ENCODE peak calls at places on chromosomes 12 and 14, in eight cellular contexts. P, A, N, Q, L, V, W and R are unnamed samples.

GRCh38 chr14:55938249-55938791 is 179.9 kb upstream of the PELI2 start:
- DNase-seq in P (no peak), A (no peak), N (no peak), Q (no peak), L (peak; percentile 82), V (no peak), W (no peak), R (no peak)

GRCh38 chr14:45757655-45758054 is 504.7 kb upstream of the MIS18BP1 start:
- DNase-seq in P (no peak), A (no peak), N (no peak), Q (no peak), L (no peak), V (no peak), W (no peak), R (no peak)

GRCh38 chr12:121992059-121992879 is 29.4 kb upstream of the BCL7A start:
- DNase-seq in P (peak; percentile 5), A (peak; percentile 67), N (no peak), Q (no peak), L (no peak), V (no peak), W (peak; percentile 91), R (no peak)

GRCh38 chr12:2332266-2332665 is 279.5 kb downstream of the CACNA1C start:
- DNase-seq in P (no peak), A (no peak), N (no peak), Q (no peak), L (no peak), V (no peak), W (no peak), R (no peak)

GRCh38 chr14:90538716-90539495 is 142.1 kb downstream of the CALM1 start:
- DNase-seq in P (no peak), A (peak; percentile 44), N (no peak), Q (no peak), L (no peak), V (no peak), W (no peak), R (no peak)

GRCh38 chr12:95790025-95790911 is at the start of gene NTN4:
- DNase-seq in P (no peak), A (peak; percentile 65), N (peak; percentile 16), Q (peak; percentile 78), L (peak; percentile 65), V (no peak), W (peak; percentile 65), R (peak; percentile 18)

GRCh38 chr14:51828017-51828797 is 32.2 kb upstream of the GNG2 start:
- DNase-seq in P (no peak), A (peak; percentile 51), N (peak; percentile 25), Q (no peak), L (no peak), V (no peak), W (peak; percentile 31), R (peak; percentile 47)

GRCh38 chr14:55160989-55161388 is 30.4 kb downstream of the DLGAP5 start:
- DNase-seq in P (peak; percentile 52), A (no peak), N (no peak), Q (no peak), L (no peak), V (no peak), W (peak; percentile 33), R (no peak)

GRCh38 chr12:24931666-24932405 is 17.1 kb downstream of the BCAT1 start:
- DNase-seq in P (no peak), A (no peak), N (no peak), Q (no peak), L (no peak), V (no peak), W (no peak), R (no peak)

GRCh38 chr12:39638840-39639239 is 19.2 kb upstream of the ABCD2 start:
- DNase-seq in P (no peak), A (no peak), N (no peak), Q (no peak), L (no peak), V (no peak), W (no peak), R (no peak)

GRCh38 chr12:27906658-27907473 is 65.7 kb downstream of the PTHLH start:
- DNase-seq in P (no peak), A (no peak), N (no peak), Q (no peak), L (no peak), V (no peak), W (no peak), R (no peak)

GRCh38 chr12:111444314-111444705 is 38.6 kb downstream of the SH2B3 start:
- DNase-seq in P (no peak), A (no peak), N (no peak), Q (no peak), L (no peak), V (no peak), W (no peak), R (no peak)

GRCh38 chr12:110694330-110694891 is 5.5 kb upstream of the HVCN1 start:
- DNase-seq in P (no peak), A (peak; percentile 75), N (no peak), Q (no peak), L (peak; percentile 70), V (no peak), W (no peak), R (no peak)

GRCh38 chr14:49598479-49599301 is at the start of gene LRR1:
- DNase-seq in P (peak; percentile 86), A (peak; percentile 92), N (peak; percentile 73), Q (peak; percentile 90), L (peak; percentile 89), V (peak; percentile 50), W (peak; percentile 91), R (peak; percentile 91)

GRCh38 chr14:37830271-37830670 is 234.8 kb downstream of the TTC6 start:
- DNase-seq in P (no peak), A (no peak), N (no peak), Q (no peak), L (no peak), V (no peak), W (no peak), R (no peak)

DNA sequence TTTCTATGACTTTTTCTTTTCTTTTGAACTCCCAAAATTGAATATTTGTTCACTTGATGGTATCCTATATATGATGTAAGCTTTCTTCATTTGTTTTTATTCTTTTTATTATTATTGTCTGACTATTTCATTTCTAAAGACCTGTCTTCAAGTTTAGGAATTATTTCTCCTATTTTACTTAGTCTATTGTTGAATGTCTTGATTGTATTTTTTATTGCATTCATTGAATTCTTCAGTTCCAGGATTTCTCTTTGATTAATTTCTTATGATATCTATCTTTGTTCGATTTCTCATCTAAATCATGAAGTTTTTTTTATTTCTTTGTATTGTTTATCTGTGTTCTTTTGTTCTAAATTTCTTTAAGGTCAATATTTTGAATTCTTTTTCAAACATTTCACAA is 238.8 kb downstream of the TTC6 start:
- DNase-seq in P (no peak), A (no peak), N (no peak), Q (no peak), L (no peak), V (no peak), W (no peak), R (no peak)
- H3K9me3 ChIP-seq in P (peaks cover 13% of the 10 kb centered on the region), A (peaks cover 20% of the 10 kb centered on the region), N (peaks cover 3% of the 10 kb centered on the region), Q (no peaks in the 10 kb centered on the region), L (peaks cover 20% of the 10 kb centered on the region), V (no peaks in the 10 kb centered on the region), W (peaks cover 8% of the 10 kb centered on the region), R (no peaks in the 10 kb centered on the region)

DNA sequence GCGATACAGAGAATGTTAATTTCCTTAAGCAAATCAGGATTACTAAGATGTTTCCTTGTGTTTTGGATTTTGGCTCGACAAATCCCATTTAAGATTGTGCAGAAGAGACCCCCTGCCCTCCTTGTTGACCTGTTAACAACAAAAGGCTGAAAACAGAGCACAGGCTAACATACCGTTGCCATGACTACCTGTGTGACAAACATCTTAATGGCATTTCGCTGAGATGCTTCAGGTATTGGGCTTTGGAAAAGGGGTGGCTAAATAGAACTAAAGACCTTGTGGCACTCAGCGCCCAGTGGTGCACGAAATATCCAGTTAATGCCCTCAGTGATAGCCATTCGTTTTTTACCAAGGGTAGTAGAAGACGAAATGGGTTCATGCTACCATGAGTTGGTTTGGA is 1532.2 kb upstream of the TMEM132C start:
- DNase-seq in P (no peak), A (no peak), N (no peak), Q (no peak), L (no peak), V (no peak), W (no peak), R (no peak)
- H3K9me3 ChIP-seq in P (no peaks in the 10 kb centered on the region), A (no peaks in the 10 kb centered on the region), N (no peaks in the 10 kb centered on the region), Q (no peaks in the 10 kb centered on the region), L (no peaks in the 10 kb centered on the region), V (no peaks in the 10 kb centered on the region), W (no peaks in the 10 kb centered on the region), R (no peaks in the 10 kb centered on the region)

GRCh38 chr12:127292736-127293135 is 974.2 kb upstream of the TMEM132C start:
- DNase-seq in P (no peak), A (no peak), N (no peak), Q (no peak), L (no peak), V (no peak), W (no peak), R (no peak)

GRCh38 chr12:127286281-127286680 is 980.7 kb upstream of the TMEM132C start:
- DNase-seq in P (no peak), A (no peak), N (no peak), Q (no peak), L (no peak), V (no peak), W (no peak), R (no peak)

GRCh38 chr12:127293507-127294310 is 973.3 kb upstream of the TMEM132C start:
- DNase-seq in P (no peak), A (peak; percentile 55), N (no peak), Q (peak; percentile 76), L (no peak), V (peak; percentile 35), W (peak; percentile 57), R (peak; percentile 10)

GRCh38 chr12:127287256-127287655 is 979.7 kb upstream of the TMEM132C start:
- DNase-seq in P (no peak), A (no peak), N (no peak), Q (no peak), L (no peak), V (no peak), W (no peak), R (no peak)

GRCh38 chr12:127290251-127290650 is 976.7 kb upstream of the TMEM132C start:
- DNase-seq in P (no peak), A (no peak), N (no peak), Q (no peak), L (no peak), V (no peak), W (no peak), R (no peak)
- H3K9me3 ChIP-seq in P (no peaks in the 10 kb centered on the region), A (no peaks in the 10 kb centered on the region), N (no peaks in the 10 kb centered on the region), Q (no peaks in the 10 kb centered on the region), L (no peaks in the 10 kb centered on the region), V (no peaks in the 10 kb centered on the region), W (no peaks in the 10 kb centered on the region), R (no peaks in the 10 kb centered on the region)

GRCh38 chr12:116564080-116564479 is 4.9 kb downstream of the MAP1LC3B2 start:
- DNase-seq in P (no peak), A (no peak), N (no peak), Q (no peak), L (no peak), V (no peak), W (no peak), R (no peak)

GRCh38 chr12:116563262-116563661 is 4.1 kb downstream of the MAP1LC3B2 start:
- DNase-seq in P (no peak), A (no peak), N (no peak), Q (no peak), L (no peak), V (no peak), W (no peak), R (no peak)

GRCh38 chr12:116562090-116562489 is 2.9 kb downstream of the MAP1LC3B2 start:
- DNase-seq in P (no peak), A (no peak), N (no peak), Q (no peak), L (no peak), V (no peak), W (no peak), R (no peak)

GRCh38 chr12:116568203-116568602 is 9.0 kb downstream of the MAP1LC3B2 start:
- DNase-seq in P (no peak), A (no peak), N (no peak), Q (no peak), L (no peak), V (no peak), W (no peak), R (no peak)

GRCh38 chr12:116565963-116566362 is 6.8 kb downstream of the MAP1LC3B2 start:
- DNase-seq in P (no peak), A (no peak), N (no peak), Q (no peak), L (no peak), V (no peak), W (no peak), R (no peak)
- H3K9me3 ChIP-seq in P (peaks cover 16% of the 10 kb centered on the region), A (peaks cover 12% of the 10 kb centered on the region), N (peaks cover 2% of the 10 kb centered on the region), Q (no peaks in the 10 kb centered on the region), L (no peaks in the 10 kb centered on the region), V (peaks cover 20% of the 10 kb centered on the region), W (peaks cover 33% of the 10 kb centered on the region), R (no peaks in the 10 kb centered on the region)